ENCODE peak calls at places on chromosomes 6 and 20, in five cellular contexts. H is astrocyte; G is CD4-positive, CD25-positive, alpha-beta regulatory T cell; F is neuronal stem cell; O is suprapubic skin. W is an unnamed sample. For H3K4me1 and H3K27me3, the result is how much of the 10 kb centered on the place peaks cover.

GRCh38 chr6:88725111-88725711 is 238.2 kb downstream of the RNGTT start:
- DNase-seq in H (peak), G (no peak), F (no peak), O (no peak), W (peak)

GRCh38 chr6:153367006-153367405 is 235.9 kb upstream of the RGS17 start:
- DNase-seq in H (no peak), G (no peak), F (no peak), O (no peak), W (no peak)

GRCh38 chr6:118896339-118897136 is 2.6 kb downstream of the ASF1A start:
- DNase-seq in H (peak), G (no peak), F (no peak), O (no peak), W (no peak)

GRCh38 chr20:63487116-63487764 is 11.6 kb downstream of the EEF1A2 start:
- DNase-seq in H (no peak), G (no peak), F (no peak), O (no peak), W (peak)

GRCh38 chr6:16747232-16748027 is 13.8 kb downstream of the ATXN1 start:
- DNase-seq in H (peak), G (no peak), F (no peak), O (no peak), W (peak)

GRCh38 chr6:9085054-9085746 is 649.9 kb upstream of the SLC35B3 start:
- DNase-seq in H (no peak), G (no peak), F (no peak), O (no peak), W (no peak)

GRCh38 chr6:26501482-26501986 is 1.4 kb downstream of the BTN1A1 start:
- DNase-seq in H (peak), G (peak), F (no peak), O (no peak), W (peak)

GRCh38 chr6:7939186-7939863 is 28.7 kb upstream of the TXNDC5 start:
- DNase-seq in H (no peak), G (no peak), F (no peak), O (no peak), W (no peak)

GRCh38 chr20:51928931-51929330 is 126.6 kb upstream of the SALL4 start:
- DNase-seq in H (no peak), G (no peak), F (no peak), O (no peak), W (no peak)

GRCh38 chr6:113927001-113927400 is 43.9 kb downstream of the HDAC2 start:
- DNase-seq in H (peak), G (no peak), F (no peak), O (no peak), W (no peak)

GRCh38 chr20:38180781-38181180 is 15.7 kb upstream of the TGM2 start:
- DNase-seq in H (no peak), G (no peak), F (no peak), O (no peak), W (no peak)

GRCh38 chr6:158046201-158047119 is 64.8 kb downstream of the SYNJ2 start:
- DNase-seq in H (no peak), G (no peak), F (no peak), O (peak), W (no peak)

GRCh38 chr6:654136-654535 is 2.8 kb downstream of the HUS1B start:
- DNase-seq in H (peak), G (no peak), F (no peak), O (no peak), W (no peak)

GRCh38 chr6:1736346-1737105 is 126.8 kb downstream of the FOXC1 start:
- DNase-seq in H (no peak), G (no peak), F (no peak), O (no peak), W (no peak)

GRCh38 chr20:47024461-47024937 is 129.9 kb downstream of the EYA2 start:
- DNase-seq in H (no peak), G (no peak), F (no peak), O (no peak), W (no peak)

GRCh38 chr6:506508-506907 is 115.0 kb downstream of the IRF4 start:
- DNase-seq in H (no peak), G (no peak), F (no peak), O (no peak), W (no peak)

GRCh38 chr6:136719280-136720044 is 72.8 kb downstream of the MAP3K5 start:
- DNase-seq in H (no peak), G (no peak), F (no peak), O (no peak), W (no peak)

GRCh38 chr6:143108278-143108677 is 47.6 kb downstream of the AIG1 start:
- DNase-seq in H (peak), G (no peak), F (no peak), O (no peak), W (no peak)

GRCh38 chr6:161748535-161749386 is 474.9 kb upstream of the AGPAT4 start:
- DNase-seq in H (no peak), G (no peak), F (peak), O (no peak), W (peak)

GRCh38 chr6:2351807-2352431 is 106.5 kb upstream of the GMDS start:
- DNase-seq in H (peak), G (no peak), F (no peak), O (no peak), W (no peak)

GRCh38 chr20:58850693-58851174 is at the start of gene GNAS-AS1:
- DNase-seq in H (peak), G (peak), F (peak), O (peak), W (peak)

GRCh38 chr6:156438519-156438918 is 338.7 kb upstream of the ARID1B start:
- DNase-seq in H (peak), G (no peak), F (no peak), O (no peak), W (no peak)

GRCh38 chr20:37973059-37973910 is 60.0 kb downstream of the TTI1 start:
- DNase-seq in H (no peak), G (no peak), F (no peak), O (no peak), W (no peak)

GRCh38 chr20:16583444-16583843 is 10.2 kb upstream of the KIF16B start:
- DNase-seq in H (no peak), G (no peak), F (no peak), O (no peak), W (no peak)

GRCh38 chr6:22886881-22887581 is 317.7 kb downstream of the HDGFL1 start:
- DNase-seq in H (peak), G (no peak), F (no peak), O (no peak), W (no peak)

GRCh38 chr6:44699851-44700250 is 312.3 kb downstream of the CDC5L start:
- DNase-seq in H (peak), G (no peak), F (no peak), O (no peak), W (no peak)

GRCh38 chr20:46022411-46023147 is 6.4 kb upstream of the SLC12A5 start:
- DNase-seq in H (no peak), G (peak), F (no peak), O (no peak), W (peak)

GRCh38 chr20:6704132-6704861 is 63.2 kb upstream of the BMP2 start:
- DNase-seq in H (peak), G (no peak), F (no peak), O (no peak), W (no peak)

GRCh38 chr6:36649721-36650484 is 28.6 kb upstream of the CDKN1A start:
- DNase-seq in H (no peak), G (no peak), F (no peak), O (no peak), W (no peak)

GRCh38 chr6:47235964-47236760 is 73.5 kb downstream of the TNFRSF21 start:
- DNase-seq in H (no peak), G (no peak), F (no peak), O (no peak), W (peak)

GRCh38 chr20:10131612-10132345 is 86.9 kb upstream of the SNAP25 start:
- DNase-seq in H (peak), G (no peak), F (no peak), O (no peak), W (peak)

GRCh38 chr20:22762576-22763256 is 178.3 kb upstream of the FOXA2 start:
- DNase-seq in H (no peak), G (no peak), F (no peak), O (no peak), W (no peak)

GRCh38 chr20:6094038-6094437 is 28.8 kb downstream of the FERMT1 start:
- DNase-seq in H (no peak), G (no peak), F (no peak), O (no peak), W (no peak)

GRCh38 chr20:41009960-41010359 is 18.7 kb upstream of the TOP1 start:
- DNase-seq in H (peak), G (no peak), F (no peak), O (no peak), W (no peak)

GRCh38 chr20:50058646-50059398 is 54.1 kb downstream of the UBE2V1 start:
- DNase-seq in H (no peak), G (no peak), F (no peak), O (no peak), W (no peak)

GRCh38 chr20:25125636-25126035 is 43.7 kb upstream of the VSX1 start:
- DNase-seq in H (no peak), G (no peak), F (no peak), O (peak), W (no peak)
- H3K27ac ChIP-seq in H (no peak), G (no peak), F (no peak), O (no peak), W (no peak)

GRCh38 chr6:127338936-127339335 is 4.5 kb downstream of the ECHDC1 start:
- DNase-seq in H (no peak), G (no peak), F (no peak), O (no peak), W (no peak)
- H3K4me1 ChIP-seq in H (under half), G (under half), F (under half), O (under half), W (under half)

DNA sequence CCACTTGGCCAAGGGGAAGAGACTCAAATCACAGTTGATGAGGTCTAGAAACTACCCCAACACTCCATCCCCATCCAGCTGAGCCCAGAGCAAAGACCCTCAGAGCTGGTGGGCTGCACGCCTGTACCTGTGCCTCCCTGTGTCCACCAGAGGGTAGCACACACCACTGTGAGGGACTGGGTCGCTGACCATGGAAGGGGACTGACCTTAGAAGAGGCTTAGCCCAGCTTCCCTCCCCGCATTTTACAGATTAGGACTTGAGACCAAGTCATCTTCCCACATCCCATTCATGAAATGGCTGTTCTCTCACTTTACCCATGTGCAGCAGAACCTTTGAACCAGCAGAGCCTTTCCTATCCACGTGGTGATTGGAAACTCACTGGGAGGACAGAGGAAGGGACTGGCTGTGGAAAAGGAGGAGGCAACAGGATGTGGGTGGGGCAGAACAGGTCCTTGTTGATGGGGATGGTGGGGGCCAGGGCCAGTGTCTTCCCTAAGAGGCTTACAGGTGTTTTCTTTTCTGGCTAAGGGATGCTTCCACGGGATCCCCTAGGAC is 44.3 kb downstream of the CPXM1 start:
- DNase-seq in H (no peak), G (no peak), F (peak), O (no peak), W (no peak)
- H3K27me3 ChIP-seq in H (under half), G (under half), F (under half), O (half or more), W (under half)

GRCh38 chr6:132391391-132392291 is 9.6 kb downstream of the MOXD1 start:
- DNase-seq in H (peak), G (no peak), F (peak), O (no peak), W (no peak)

GRCh38 chr6:132390451-132390850 is 10.8 kb downstream of the MOXD1 start:
- DNase-seq in H (no peak), G (no peak), F (no peak), O (no peak), W (no peak)

GRCh38 chr6:132392292-132392691 is 9.0 kb downstream of the MOXD1 start:
- DNase-seq in H (no peak), G (no peak), F (no peak), O (no peak), W (no peak)

GRCh38 chr6:132395015-132395597 is 6.2 kb downstream of the MOXD1 start:
- DNase-seq in H (no peak), G (no peak), F (no peak), O (no peak), W (no peak)

GRCh38 chr6:132392792-132393191 is 8.5 kb downstream of the MOXD1 start:
- DNase-seq in H (no peak), G (no peak), F (no peak), O (no peak), W (no peak)
- H3K27ac ChIP-seq in H (no peak), G (no peak), F (no peak), O (peak), W (no peak)

DNA sequence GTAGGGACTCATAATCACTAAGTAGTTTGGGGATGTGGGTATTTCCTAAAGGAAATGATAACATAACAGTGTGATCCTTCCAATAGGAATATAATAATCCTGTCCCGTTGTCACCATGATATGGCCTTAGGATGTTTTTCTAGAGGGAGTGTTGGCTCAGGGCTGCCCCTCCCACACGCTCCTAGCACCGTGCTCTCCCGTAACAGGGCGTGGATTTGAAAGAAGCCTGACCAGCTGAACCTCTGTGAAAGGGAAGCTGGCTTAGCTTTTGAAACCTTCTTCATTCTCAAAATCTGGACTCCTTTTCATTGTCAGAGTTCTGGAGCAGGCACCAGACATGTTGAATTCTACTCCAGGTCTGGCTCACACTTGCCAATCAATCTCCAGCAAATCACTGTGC is 103.4 kb upstream of the SASH1 start:
- DNase-seq in H (no peak), G (no peak), F (no peak), O (no peak), W (no peak)
- H3K4me1 ChIP-seq in H (under half), G (under half), F (under half), O (under half), W (under half)

DNA sequence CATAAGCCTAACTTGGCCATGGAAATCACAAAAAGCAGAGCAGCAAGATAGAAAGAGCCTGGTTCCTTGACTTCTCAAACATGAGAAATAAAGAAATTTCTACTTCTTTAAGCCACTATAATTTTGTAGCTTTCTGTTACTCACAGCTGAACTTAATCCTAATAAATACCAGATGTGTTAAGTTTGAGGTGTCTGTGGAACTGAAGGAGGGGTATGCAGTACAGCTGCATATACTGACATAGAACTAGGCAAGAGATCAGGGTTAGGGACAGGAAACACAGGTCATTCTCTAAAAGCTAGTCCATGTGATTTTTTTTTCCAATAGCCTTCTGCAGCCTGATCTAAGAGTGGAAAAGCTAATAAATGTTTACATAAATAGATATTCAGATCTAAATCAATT is 123.9 kb downstream of the COL12A1 start:
- DNase-seq in H (no peak), G (no peak), F (no peak), O (no peak), W (no peak)
- H3K27me3 ChIP-seq in H (under half), G (under half), F (under half), O (under half), W (under half)

GRCh38 chr6:55839080-55839479 is 36.3 kb downstream of the BMP5 start:
- DNase-seq in H (no peak), G (no peak), F (no peak), O (no peak), W (no peak)

GRCh38 chr6:55836945-55837344 is 38.4 kb downstream of the BMP5 start:
- DNase-seq in H (no peak), G (no peak), F (no peak), O (no peak), W (no peak)

GRCh38 chr6:55833284-55833683 is 42.1 kb downstream of the BMP5 start:
- DNase-seq in H (no peak), G (no peak), F (no peak), O (no peak), W (no peak)

GRCh38 chr6:55841341-55841740 is 34.0 kb downstream of the BMP5 start:
- DNase-seq in H (no peak), G (no peak), F (no peak), O (no peak), W (no peak)

GRCh38 chr6:55836481-55836880 is 38.9 kb downstream of the BMP5 start:
- DNase-seq in H (no peak), G (no peak), F (no peak), O (no peak), W (no peak)
- H3K27ac ChIP-seq in H (no peak), G (no peak), F (no peak), O (no peak), W (no peak)

GRCh38 chr6:149268146-149268545 is 49.4 kb upstream of the TAB2 start:
- DNase-seq in H (no peak), G (no peak), F (no peak), O (no peak), W (no peak)

GRCh38 chr6:149267513-149268043 is 49.9 kb upstream of the TAB2 start:
- DNase-seq in H (no peak), G (no peak), F (no peak), O (no peak), W (no peak)

GRCh38 chr6:149264629-149265028 is 52.9 kb upstream of the TAB2 start:
- DNase-seq in H (no peak), G (peak), F (no peak), O (no peak), W (no peak)

GRCh38 chr6:149265945-149266344 is 51.6 kb upstream of the TAB2 start:
- DNase-seq in H (no peak), G (no peak), F (no peak), O (no peak), W (no peak)

GRCh38 chr6:149266659-149267058 is 50.9 kb upstream of the TAB2 start:
- DNase-seq in H (no peak), G (no peak), F (no peak), O (no peak), W (no peak)
- H3K4me1 ChIP-seq in H (under half), G (under half), F (under half), O (under half), W (under half)